ENCODE peak calls at places on chromosome 14, in eight cellular contexts. One of them, this sample, is unnamed.

GRCh38 chr14:93688239-93688666 is 100.0 kb downstream of the PRIMA1 start:
- DNase-seq in tibial nerve: no peak
- DNase-seq in activated gamma-delta T cell: no peak
- DNase-seq in H7: peak
- DNase-seq in HFFc6: no peak
- DNase-seq in keratinocyte: no peak
- DNase-seq in AG09319: no peak
- DNase-seq in activated CD4-positive, alpha-beta T cell treated with anti-CD3 and anti-CD28 coated beads, Interleukin-2, amount 50 U/mL, for 4 hours: no peak
- DNase-seq in this sample: no peak

GRCh38 chr14:37142835-37143499 is 29.4 kb downstream of the SLC25A21 start:
- DNase-seq in tibial nerve: no peak
- DNase-seq in activated gamma-delta T cell: no peak
- DNase-seq in H7: no peak
- DNase-seq in HFFc6: peak
- DNase-seq in keratinocyte: no peak
- DNase-seq in AG09319: peak
- DNase-seq in activated CD4-positive, alpha-beta T cell treated with anti-CD3 and anti-CD28 coated beads, Interleukin-2, amount 50 U/mL, for 4 hours: no peak
- DNase-seq in this sample: no peak

GRCh38 chr14:60242420-60242819 is 6.6 kb upstream of the PPM1A start:
- DNase-seq in tibial nerve: no peak
- DNase-seq in activated gamma-delta T cell: no peak
- DNase-seq in H7: no peak
- DNase-seq in HFFc6: no peak
- DNase-seq in keratinocyte: no peak
- DNase-seq in AG09319: no peak
- DNase-seq in activated CD4-positive, alpha-beta T cell treated with anti-CD3 and anti-CD28 coated beads, Interleukin-2, amount 50 U/mL, for 4 hours: no peak
- DNase-seq in this sample: no peak

GRCh38 chr14:69242311-69243224 is 17.4 kb upstream of the GALNT16 start:
- DNase-seq in tibial nerve: peak
- DNase-seq in activated gamma-delta T cell: no peak
- DNase-seq in H7: peak
- DNase-seq in HFFc6: peak
- DNase-seq in keratinocyte: no peak
- DNase-seq in AG09319: peak
- DNase-seq in activated CD4-positive, alpha-beta T cell treated with anti-CD3 and anti-CD28 coated beads, Interleukin-2, amount 50 U/mL, for 4 hours: peak
- DNase-seq in this sample: peak

GRCh38 chr14:41641690-41642089 is 35.0 kb downstream of the LRFN5 start:
- DNase-seq in tibial nerve: no peak
- DNase-seq in activated gamma-delta T cell: no peak
- DNase-seq in H7: no peak
- DNase-seq in HFFc6: no peak
- DNase-seq in keratinocyte: no peak
- DNase-seq in AG09319: no peak
- DNase-seq in activated CD4-positive, alpha-beta T cell treated with anti-CD3 and anti-CD28 coated beads, Interleukin-2, amount 50 U/mL, for 4 hours: no peak
- DNase-seq in this sample: no peak

GRCh38 chr14:51022769-51023168 is 72.1 kb downstream of the TRIM9 start:
- DNase-seq in tibial nerve: no peak
- DNase-seq in activated gamma-delta T cell: no peak
- DNase-seq in H7: no peak
- DNase-seq in HFFc6: no peak
- DNase-seq in keratinocyte: no peak
- DNase-seq in AG09319: no peak
- DNase-seq in activated CD4-positive, alpha-beta T cell treated with anti-CD3 and anti-CD28 coated beads, Interleukin-2, amount 50 U/mL, for 4 hours: no peak
- DNase-seq in this sample: no peak

GRCh38 chr14:21019377-21019776 is 5.5 kb downstream of the NDRG2 start:
- DNase-seq in tibial nerve: no peak
- DNase-seq in activated gamma-delta T cell: no peak
- DNase-seq in H7: no peak
- DNase-seq in HFFc6: no peak
- DNase-seq in keratinocyte: no peak
- DNase-seq in AG09319: no peak
- DNase-seq in activated CD4-positive, alpha-beta T cell treated with anti-CD3 and anti-CD28 coated beads, Interleukin-2, amount 50 U/mL, for 4 hours: no peak
- DNase-seq in this sample: no peak

GRCh38 chr14:105473677-105474477 is 744 bp upstream of the CRIP2 start:
- DNase-seq in tibial nerve: peak
- DNase-seq in activated gamma-delta T cell: peak
- DNase-seq in H7: peak
- DNase-seq in HFFc6: peak
- DNase-seq in keratinocyte: no peak
- DNase-seq in AG09319: peak
- DNase-seq in activated CD4-positive, alpha-beta T cell treated with anti-CD3 and anti-CD28 coated beads, Interleukin-2, amount 50 U/mL, for 4 hours: peak
- DNase-seq in this sample: peak

GRCh38 chr14:75147423-75148071 is 20.7 kb upstream of the NEK9 start:
- DNase-seq in tibial nerve: peak
- DNase-seq in activated gamma-delta T cell: no peak
- DNase-seq in H7: peak
- DNase-seq in HFFc6: peak
- DNase-seq in keratinocyte: no peak
- DNase-seq in AG09319: peak
- DNase-seq in activated CD4-positive, alpha-beta T cell treated with anti-CD3 and anti-CD28 coated beads, Interleukin-2, amount 50 U/mL, for 4 hours: no peak
- DNase-seq in this sample: peak

GRCh38 chr14:53108292-53108937 is 44.7 kb downstream of the DDHD1 start:
- DNase-seq in tibial nerve: no peak
- DNase-seq in activated gamma-delta T cell: no peak
- DNase-seq in H7: no peak
- DNase-seq in HFFc6: no peak
- DNase-seq in keratinocyte: no peak
- DNase-seq in AG09319: no peak
- DNase-seq in activated CD4-positive, alpha-beta T cell treated with anti-CD3 and anti-CD28 coated beads, Interleukin-2, amount 50 U/mL, for 4 hours: no peak
- DNase-seq in this sample: no peak

GRCh38 chr14:94770815-94771190 is 890 bp upstream of the GSC start:
- DNase-seq in tibial nerve: no peak
- DNase-seq in activated gamma-delta T cell: no peak
- DNase-seq in H7: no peak
- DNase-seq in HFFc6: no peak
- DNase-seq in keratinocyte: no peak
- DNase-seq in AG09319: no peak
- DNase-seq in activated CD4-positive, alpha-beta T cell treated with anti-CD3 and anti-CD28 coated beads, Interleukin-2, amount 50 U/mL, for 4 hours: no peak
- DNase-seq in this sample: no peak

GRCh38 chr14:104082807-104083206 is 2.7 kb upstream of the ASPG start:
- DNase-seq in tibial nerve: no peak
- DNase-seq in activated gamma-delta T cell: no peak
- DNase-seq in H7: no peak
- DNase-seq in HFFc6: no peak
- DNase-seq in keratinocyte: no peak
- DNase-seq in AG09319: no peak
- DNase-seq in activated CD4-positive, alpha-beta T cell treated with anti-CD3 and anti-CD28 coated beads, Interleukin-2, amount 50 U/mL, for 4 hours: no peak
- DNase-seq in this sample: no peak

GRCh38 chr14:65096323-65097089 is 5.8 kb downstream of the MAX start:
- DNase-seq in tibial nerve: no peak
- DNase-seq in activated gamma-delta T cell: no peak
- DNase-seq in H7: no peak
- DNase-seq in HFFc6: no peak
- DNase-seq in keratinocyte: no peak
- DNase-seq in AG09319: no peak
- DNase-seq in activated CD4-positive, alpha-beta T cell treated with anti-CD3 and anti-CD28 coated beads, Interleukin-2, amount 50 U/mL, for 4 hours: no peak
- DNase-seq in this sample: no peak

GRCh38 chr14:21300892-21301291 is 21.0 kb downstream of the RPGRIP1 start:
- DNase-seq in tibial nerve: no peak
- DNase-seq in activated gamma-delta T cell: peak
- DNase-seq in H7: peak
- DNase-seq in HFFc6: no peak
- DNase-seq in keratinocyte: no peak
- DNase-seq in AG09319: no peak
- DNase-seq in activated CD4-positive, alpha-beta T cell treated with anti-CD3 and anti-CD28 coated beads, Interleukin-2, amount 50 U/mL, for 4 hours: no peak
- DNase-seq in this sample: no peak

GRCh38 chr14:89720741-89721315 is 233.7 kb downstream of the EFCAB11 start:
- DNase-seq in tibial nerve: no peak
- DNase-seq in activated gamma-delta T cell: no peak
- DNase-seq in H7: peak
- DNase-seq in HFFc6: no peak
- DNase-seq in keratinocyte: no peak
- DNase-seq in AG09319: no peak
- DNase-seq in activated CD4-positive, alpha-beta T cell treated with anti-CD3 and anti-CD28 coated beads, Interleukin-2, amount 50 U/mL, for 4 hours: peak
- DNase-seq in this sample: no peak

GRCh38 chr14:44405350-44405619 is 101.8 kb downstream of the FSCB start:
- DNase-seq in tibial nerve: no peak
- DNase-seq in activated gamma-delta T cell: no peak
- DNase-seq in H7: no peak
- DNase-seq in HFFc6: no peak
- DNase-seq in keratinocyte: no peak
- DNase-seq in AG09319: no peak
- DNase-seq in activated CD4-positive, alpha-beta T cell treated with anti-CD3 and anti-CD28 coated beads, Interleukin-2, amount 50 U/mL, for 4 hours: no peak
- DNase-seq in this sample: no peak